ENCODE peak calls at places on chromosome 21, in seven cellular contexts. O is GM12892, T is uterus, U is GM12891, P is A549, J is spleen, V is transverse colon. Q is an unnamed sample.

GRCh38 chr21:42411891-42412635 is 8.4 kb downstream of the UBASH3A start:
- DNase-seq in T (no peak), P (no peak), V (no peak), U (no peak), J (no peak), O (no peak), Q (no peak)

GRCh38 chr21:41633627-41634026 is 125.7 kb upstream of the TMPRSS2 start:
- DNase-seq in U (no peak), T (no peak), V (no peak), P (no peak), J (no peak), O (no peak), Q (no peak)

GRCh38 chr21:36976882-36977651 is 10.6 kb upstream of the HLCS start:
- DNase-seq in U (no peak), J (no peak), P (peak), T (peak), O (no peak), V (peak), Q (no peak)

GRCh38 chr21:38170283-38170682 is 86.5 kb upstream of the KCNJ15 start:
- DNase-seq in V (no peak), O (no peak), J (no peak), T (no peak), U (no peak), P (no peak), Q (no peak)

GRCh38 chr21:36080386-36080785 is 10.6 kb downstream of the CBR1 start:
- DNase-seq in V (no peak), O (no peak), P (no peak), T (no peak), J (no peak), U (no peak), Q (no peak)

GRCh38 chr21:32314806-32315205 is 16.2 kb downstream of the MRAP start:
- DNase-seq in T (no peak), U (no peak), J (no peak), O (no peak), V (no peak), P (no peak), Q (no peak)

GRCh38 chr21:28392436-28392835 is 600.2 kb downstream of the LTN1 start:
- DNase-seq in V (no peak), P (no peak), J (no peak), O (no peak), U (no peak), T (no peak), Q (no peak)

GRCh38 chr21:26637346-26637745 is 64.3 kb upstream of the CYYR1 start:
- DNase-seq in P (no peak), V (no peak), T (no peak), J (no peak), U (no peak), O (no peak), Q (no peak)

GRCh38 chr21:38303300-38303699 is 46.5 kb downstream of the KCNJ15 start:
- DNase-seq in T (peak), O (no peak), P (peak), V (no peak), J (no peak), U (no peak), Q (peak)

GRCh38 chr21:42308161-42308913 is 6.9 kb downstream of the TFF3 start:
- DNase-seq in J (no peak), O (no peak), U (no peak), T (no peak), V (no peak), P (no peak), Q (no peak)

GRCh38 chr21:45950740-45951515 is 30.6 kb upstream of the COL6A1 start:
- DNase-seq in P (no peak), O (no peak), V (peak), U (no peak), J (no peak), T (peak), Q (peak)

GRCh38 chr21:41521489-41522027 is 13.6 kb upstream of the TMPRSS2 start:
- DNase-seq in J (no peak), P (no peak), U (no peak), O (no peak), V (peak), T (no peak), Q (no peak)

GRCh38 chr21:22393324-22393723 is 1395.1 kb downstream of the NCAM2 start:
- DNase-seq in V (no peak), P (no peak), J (no peak), O (no peak), U (no peak), T (no peak), Q (no peak)

GRCh38 chr21:29205009-29205408 is 74.6 kb downstream of the MAP3K7CL start:
- DNase-seq in V (no peak), J (no peak), T (no peak), O (no peak), P (no peak), U (no peak), Q (no peak)

GRCh38 chr21:36788116-36788515 is 89.2 kb downstream of the SIM2 start:
- DNase-seq in T (no peak), U (no peak), P (peak), J (no peak), O (no peak), V (peak), Q (peak)

GRCh38 chr21:27840273-27840672 is 873.4 kb upstream of the ADAMTS5 start:
- DNase-seq in J (no peak), P (no peak), T (no peak), O (no peak), U (no peak), V (no peak), Q (no peak)

GRCh38 chr21:38115870-38116269 is 140.9 kb upstream of the KCNJ15 start:
- DNase-seq in O (no peak), J (no peak), V (no peak), U (no peak), T (no peak), P (no peak), Q (no peak)

GRCh38 chr21:45030637-45031218 is 43.7 kb upstream of the ADARB1 start:
- DNase-seq in P (no peak), U (no peak), J (no peak), T (no peak), O (no peak), V (no peak), Q (no peak)

GRCh38 chr21:46054447-46054846 is 43.5 kb upstream of the COL6A2 start:
- DNase-seq in J (no peak), V (no peak), P (no peak), U (no peak), O (no peak), T (peak), Q (no peak)

GRCh38 chr21:29221259-29221744 is 77.4 kb upstream of the BACH1 start:
- DNase-seq in P (no peak), U (no peak), V (no peak), J (no peak), O (no peak), T (no peak), Q (peak)

GRCh38 chr21:45210461-45210983 is 77.2 kb downstream of the POFUT2 start:
- DNase-seq in J (no peak), U (no peak), V (no peak), P (no peak), T (no peak), O (no peak), Q (no peak)

GRCh38 chr21:27246741-27247140 is 279.9 kb upstream of the ADAMTS5 start:
- DNase-seq in J (no peak), U (no peak), O (no peak), V (no peak), P (no peak), T (no peak), Q (peak)

GRCh38 chr21:20016431-20017005 is 981.7 kb upstream of the NCAM2 start:
- DNase-seq in V (no peak), O (no peak), U (no peak), J (no peak), T (no peak), P (no peak), Q (no peak)
- TF ChIP-seq POLR2A in V (no peak), O (no peak), U (no peak), J (no peak), T (no peak), P (no peak), Q (no peak)

DNA sequence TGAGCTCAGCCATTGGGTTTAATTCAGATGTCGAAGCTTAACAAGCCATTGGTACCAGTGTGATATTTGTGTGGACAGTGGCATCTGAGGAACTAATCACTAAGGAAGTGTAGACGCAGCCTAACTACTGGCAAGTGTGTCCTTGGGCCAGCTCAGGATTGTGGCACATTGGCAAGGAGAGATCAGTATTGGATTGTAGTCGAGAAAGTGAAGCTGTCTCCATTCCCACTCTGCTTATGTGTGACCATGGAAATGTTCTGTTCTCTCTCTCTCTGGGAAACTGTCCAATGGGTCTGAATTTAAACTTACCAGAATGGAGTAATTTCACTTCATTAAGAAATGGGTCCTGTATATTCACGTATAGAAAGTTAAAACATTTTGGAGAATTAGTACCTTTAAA is 112.2 kb downstream of the ITSN1 start:
- DNase-seq in V (no peak), T (no peak), O (no peak), U (no peak), P (no peak), J (no peak), Q (no peak)
- TF ChIP-seq POLR2A in V (no peak), T (no peak), O (no peak), U (no peak), P (no peak), J (no peak), Q (no peak)

GRCh38 chr21:43712268-43712942 is 6.5 kb upstream of the PDXK start:
- DNase-seq in T (no peak), J (no peak), P (peak), V (peak), U (no peak), O (no peak), Q (peak)
- TF ChIP-seq POLR2A in T (no peak), J (no peak), P (no peak), V (peak), U (no peak), O (no peak), Q (peak)

GRCh38 chr21:39445339-39446269 is at the start of gene LCA5L:
- DNase-seq in U (peak), O (peak), V (peak), T (peak), P (peak), J (peak), Q (peak)
- TF ChIP-seq POLR2A in U (peak), O (peak), V (peak), T (peak), P (peak), J (no peak), Q (peak)

GRCh38 chr21:34864370-34865209 is 184.5 kb downstream of the RUNX1 start:
- DNase-seq in O (no peak), V (no peak), T (no peak), J (no peak), P (no peak), U (no peak), Q (no peak)
- TF ChIP-seq POLR2A in O (no peak), V (no peak), T (no peak), J (no peak), P (no peak), U (peak), Q (no peak)

DNA sequence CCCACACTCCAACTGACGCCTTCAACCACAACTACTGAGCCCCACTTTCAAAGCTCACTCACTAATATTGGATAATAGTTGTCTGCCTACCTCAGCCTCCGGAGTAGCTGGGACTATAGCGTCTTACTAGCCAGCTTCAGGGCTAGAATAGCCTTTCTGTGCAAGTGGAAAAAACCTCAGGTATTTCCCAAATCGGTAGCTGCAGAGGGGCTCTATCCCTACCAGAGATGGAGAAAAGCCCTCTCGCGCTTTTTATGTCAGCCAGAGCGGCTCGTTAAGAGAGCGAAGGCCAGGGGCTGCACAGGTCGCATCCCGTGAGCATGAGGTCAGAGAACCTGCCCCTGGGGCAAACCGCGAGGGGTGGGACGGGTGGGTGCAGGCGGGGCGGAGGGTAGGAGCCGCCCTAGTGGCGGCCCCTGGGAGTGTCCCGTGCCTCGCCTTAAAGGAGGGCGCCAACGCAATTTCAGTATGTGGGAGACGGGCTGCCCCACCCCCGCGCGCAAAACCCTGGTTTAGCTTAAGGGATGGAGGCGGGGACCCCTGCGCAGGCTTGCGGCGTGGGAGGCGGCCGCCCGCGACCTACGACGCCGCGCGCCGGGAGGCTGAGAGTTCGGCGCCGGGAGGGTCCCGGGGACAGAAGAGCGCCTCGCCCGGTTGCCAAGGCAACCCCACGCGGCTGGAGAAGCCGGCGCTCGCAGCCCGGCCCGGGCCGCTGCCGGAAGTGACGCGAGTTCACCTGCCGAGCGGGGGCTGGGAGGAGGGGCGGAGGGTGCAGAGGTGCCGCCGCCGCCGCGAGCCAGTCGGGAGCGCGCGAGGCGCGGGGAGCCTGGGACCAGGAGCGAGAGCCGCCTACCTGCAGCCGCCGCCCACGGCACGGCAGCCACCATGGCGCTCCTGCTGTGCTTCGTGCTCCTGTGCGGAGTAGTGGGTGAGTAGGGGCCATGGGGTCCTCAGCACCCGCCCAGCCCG is at the start of gene CXADR:
- DNase-seq in U (peak), O (peak), J (peak), T (peak), P (peak), V (peak), Q (peak)
- TF ChIP-seq POLR2A in U (no peak), O (no peak), J (no peak), T (no peak), P (peak), V (peak), Q (no peak)

DNA sequence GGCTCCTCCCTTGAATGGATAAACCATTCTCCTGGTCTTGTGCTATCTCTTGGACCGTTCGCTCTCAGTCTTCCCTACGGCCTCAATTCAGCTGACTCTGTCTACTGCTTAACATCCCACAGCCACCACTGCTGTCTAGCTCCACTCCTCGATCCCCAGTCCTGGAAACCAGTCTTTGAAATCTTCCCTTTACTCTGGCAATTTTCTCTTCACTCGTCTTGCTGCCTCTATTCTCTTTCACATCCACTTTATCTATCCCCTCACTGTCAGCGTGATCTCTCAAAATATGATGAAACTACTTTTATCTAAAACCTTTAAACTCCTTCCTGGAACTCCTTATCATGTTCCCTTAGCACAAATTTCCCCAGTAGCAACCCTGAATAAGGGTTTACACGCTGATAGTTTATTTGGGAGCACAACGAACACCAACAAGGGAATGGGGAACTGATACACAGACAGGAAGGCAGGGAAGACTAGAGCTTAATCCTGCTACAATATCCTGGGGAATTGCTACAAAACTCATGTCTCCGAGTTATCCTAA is 131.6 kb upstream of the SAMSN1 start:
- DNase-seq in U (no peak), T (no peak), J (no peak), O (no peak), V (no peak), P (no peak), Q (no peak)
- TF ChIP-seq POLR2A in U (no peak), T (no peak), J (no peak), O (no peak), V (no peak), P (no peak), Q (no peak)

DNA sequence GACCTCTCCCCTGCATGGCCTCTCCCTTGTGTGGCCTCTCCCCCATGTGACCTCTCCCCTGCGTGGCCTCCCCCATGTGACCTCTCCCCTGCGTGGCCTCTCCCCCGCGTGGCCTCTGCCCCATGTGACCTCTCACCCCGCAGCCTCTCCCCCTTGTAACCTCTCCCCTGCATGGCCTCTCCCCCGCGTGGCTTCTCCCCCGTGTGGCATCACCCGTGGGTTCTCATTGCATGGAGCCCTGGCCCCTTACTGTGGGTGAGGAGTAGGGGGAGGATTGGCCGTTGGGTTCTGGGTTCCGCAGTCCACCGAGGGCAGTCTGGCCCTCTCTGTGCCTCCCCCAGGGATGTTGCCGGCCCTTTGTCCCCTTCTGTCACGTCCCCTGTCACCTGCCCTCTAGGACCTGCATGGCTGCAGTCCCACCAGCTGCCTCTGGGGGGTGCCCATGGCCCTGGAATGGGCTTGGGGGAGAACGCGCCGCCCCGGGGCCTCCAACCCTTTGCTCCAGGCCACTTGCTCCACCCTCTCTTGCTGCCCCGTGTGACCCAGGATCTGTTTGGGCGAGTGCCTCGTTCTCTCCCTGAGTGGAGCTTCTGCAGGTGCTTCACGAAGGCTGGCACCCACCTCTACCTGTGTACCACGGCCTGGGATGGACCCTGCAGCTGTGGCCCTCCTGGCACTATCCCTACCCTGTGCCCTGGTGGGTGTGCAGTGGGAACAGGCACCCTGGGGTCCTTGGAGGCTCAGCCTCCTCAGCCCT is 21.3 kb downstream of the RRP1 start:
- DNase-seq in V (peak), P (peak), O (peak), T (peak), U (peak), J (peak), Q (peak)
- TF ChIP-seq POLR2A in V (no peak), P (no peak), O (no peak), T (no peak), U (peak), J (no peak), Q (no peak)

Q was measured in H54.